ENCODE peak calls at places on chromosomes 5 and 9, in nine cellular contexts. One of them, this sample, is unnamed.

GRCh38 chr9:72199253-72199652 is 50.0 kb downstream of the GDA start:
- DNase-seq in sigmoid colon: no peak
- DNase-seq in B cell: no peak
- DNase-seq in WERI-Rb-1: no peak
- DNase-seq in AG10803: no peak
- DNase-seq in HFF-Myc: no peak
- DNase-seq in hepatocyte: no peak
- DNase-seq in lower leg skin: no peak
- DNase-seq in HepG2: no peak
- DNase-seq in this sample: no peak

GRCh38 chr5:1524799-1525623 is 1.3 kb upstream of the LPCAT1 start:
- DNase-seq in lower leg skin: no peak
- DNase-seq in WERI-Rb-1: peak
- DNase-seq in B cell: peak
- DNase-seq in hepatocyte: no peak
- DNase-seq in HFF-Myc: no peak
- DNase-seq in AG10803: no peak
- DNase-seq in HepG2: no peak
- DNase-seq in sigmoid colon: peak
- DNase-seq in this sample: peak

GRCh38 chr5:56564451-56565223 is 250.7 kb upstream of the MAP3K1 start:
- DNase-seq in B cell: no peak
- DNase-seq in sigmoid colon: no peak
- DNase-seq in AG10803: peak
- DNase-seq in hepatocyte: no peak
- DNase-seq in WERI-Rb-1: no peak
- DNase-seq in lower leg skin: no peak
- DNase-seq in HFF-Myc: no peak
- DNase-seq in HepG2: peak
- DNase-seq in this sample: no peak

GRCh38 chr5:14685757-14686156 is 21.2 kb downstream of the OTULIN start:
- DNase-seq in WERI-Rb-1: peak
- DNase-seq in lower leg skin: no peak
- DNase-seq in HepG2: peak
- DNase-seq in hepatocyte: peak
- DNase-seq in HFF-Myc: peak
- DNase-seq in AG10803: peak
- DNase-seq in B cell: peak
- DNase-seq in sigmoid colon: no peak
- DNase-seq in this sample: no peak

GRCh38 chr5:125776656-125777055 is 646.6 kb upstream of the GRAMD2B start:
- DNase-seq in hepatocyte: no peak
- DNase-seq in AG10803: no peak
- DNase-seq in HepG2: no peak
- DNase-seq in HFF-Myc: no peak
- DNase-seq in sigmoid colon: no peak
- DNase-seq in WERI-Rb-1: no peak
- DNase-seq in B cell: no peak
- DNase-seq in lower leg skin: no peak
- DNase-seq in this sample: no peak

GRCh38 chr9:128863647-128864046 is 18.1 kb downstream of the KYAT1 start:
- DNase-seq in WERI-Rb-1: peak
- DNase-seq in B cell: peak
- DNase-seq in AG10803: peak
- DNase-seq in HepG2: peak
- DNase-seq in hepatocyte: peak
- DNase-seq in sigmoid colon: peak
- DNase-seq in HFF-Myc: no peak
- DNase-seq in lower leg skin: peak
- DNase-seq in this sample: no peak

GRCh38 chr9:83258521-83258920 is 195.6 kb upstream of the RASEF start:
- DNase-seq in HepG2: no peak
- DNase-seq in lower leg skin: no peak
- DNase-seq in WERI-Rb-1: no peak
- DNase-seq in hepatocyte: no peak
- DNase-seq in AG10803: no peak
- DNase-seq in sigmoid colon: no peak
- DNase-seq in HFF-Myc: no peak
- DNase-seq in B cell: no peak
- DNase-seq in this sample: no peak

GRCh38 chr9:6008169-6008979 is 7.0 kb downstream of the RANBP6 start:
- DNase-seq in hepatocyte: peak
- DNase-seq in B cell: peak
- DNase-seq in sigmoid colon: peak
- DNase-seq in WERI-Rb-1: peak
- DNase-seq in lower leg skin: peak
- DNase-seq in HFF-Myc: peak
- DNase-seq in AG10803: peak
- DNase-seq in HepG2: peak
- DNase-seq in this sample: peak

GRCh38 chr5:57349214-57349613 is 133.4 kb downstream of the ACTBL2 start:
- DNase-seq in AG10803: no peak
- DNase-seq in HepG2: no peak
- DNase-seq in B cell: no peak
- DNase-seq in hepatocyte: no peak
- DNase-seq in HFF-Myc: no peak
- DNase-seq in sigmoid colon: no peak
- DNase-seq in lower leg skin: no peak
- DNase-seq in WERI-Rb-1: no peak
- DNase-seq in this sample: no peak

GRCh38 chr5:108003178-108003577 is 332.4 kb upstream of the EFNA5 start:
- DNase-seq in hepatocyte: peak
- DNase-seq in HFF-Myc: no peak
- DNase-seq in B cell: peak
- DNase-seq in HepG2: no peak
- DNase-seq in AG10803: peak
- DNase-seq in sigmoid colon: no peak
- DNase-seq in WERI-Rb-1: no peak
- DNase-seq in lower leg skin: no peak
- DNase-seq in this sample: no peak

DNA sequence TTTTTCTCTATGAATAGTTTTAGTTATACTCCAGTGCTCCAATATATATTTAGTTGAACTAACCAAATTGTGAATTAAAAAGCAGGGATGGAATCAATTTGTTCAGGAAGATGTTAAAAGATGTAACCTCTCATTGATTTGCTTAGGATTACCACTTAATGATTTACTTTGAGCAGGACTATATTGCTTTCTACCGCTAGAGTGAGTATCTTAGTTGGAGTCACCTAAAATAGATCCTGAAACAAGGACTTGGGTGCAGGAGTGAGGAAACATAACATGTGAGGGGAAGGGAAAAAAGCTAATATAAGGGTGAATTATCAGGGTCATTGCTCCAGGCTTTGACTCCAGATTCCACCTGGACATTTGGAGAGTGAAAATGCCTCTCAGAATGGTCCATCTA is 2277.4 kb upstream of the C9orf72 start:
- DNase-seq in lower leg skin: no peak
- DNase-seq in sigmoid colon: no peak
- DNase-seq in AG10803: no peak
- DNase-seq in hepatocyte: no peak
- DNase-seq in HepG2: peak
- DNase-seq in WERI-Rb-1: no peak
- DNase-seq in B cell: no peak
- DNase-seq in HFF-Myc: no peak
- DNase-seq in this sample: no peak
- TF ChIP-seq CTCF in lower leg skin: no peak
- TF ChIP-seq CTCF in sigmoid colon: no peak
- TF ChIP-seq CTCF in AG10803: no peak
- TF ChIP-seq CTCF in hepatocyte: no peak
- TF ChIP-seq CTCF in HepG2: peak
- TF ChIP-seq CTCF in WERI-Rb-1: no peak
- TF ChIP-seq CTCF in B cell: no peak
- TF ChIP-seq CTCF in HFF-Myc: no peak
- TF ChIP-seq CTCF in this sample: no peak

DNA sequence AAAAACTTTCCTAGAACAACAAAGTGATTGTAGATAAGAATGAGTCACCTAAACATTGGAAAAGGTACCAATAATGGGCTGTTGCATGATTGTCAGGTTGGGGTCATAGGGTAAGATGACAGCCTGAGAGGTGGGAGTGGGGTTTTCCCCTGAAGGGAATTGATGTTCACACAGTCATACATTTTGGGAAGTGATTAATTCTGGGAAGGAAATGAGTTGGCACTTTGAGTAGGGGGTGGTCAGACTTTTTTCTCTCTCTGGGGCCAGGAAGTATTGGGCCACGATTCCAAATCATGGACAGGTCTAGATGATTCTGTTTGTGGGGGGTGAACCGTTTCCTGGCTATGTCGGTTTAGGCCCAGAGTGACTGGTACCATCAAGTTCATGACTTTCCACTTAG is 36.8 kb downstream of the TNFSF8 start:
- DNase-seq in hepatocyte: no peak
- DNase-seq in HFF-Myc: no peak
- DNase-seq in WERI-Rb-1: no peak
- DNase-seq in AG10803: no peak
- DNase-seq in HepG2: no peak
- DNase-seq in lower leg skin: no peak
- DNase-seq in sigmoid colon: no peak
- DNase-seq in B cell: no peak
- DNase-seq in this sample: no peak
- TF ChIP-seq CTCF in hepatocyte: no peak
- TF ChIP-seq CTCF in HFF-Myc: no peak
- TF ChIP-seq CTCF in WERI-Rb-1: no peak
- TF ChIP-seq CTCF in AG10803: no peak
- TF ChIP-seq CTCF in HepG2: no peak
- TF ChIP-seq CTCF in lower leg skin: no peak
- TF ChIP-seq CTCF in sigmoid colon: no peak
- TF ChIP-seq CTCF in B cell: no peak
- TF ChIP-seq CTCF in this sample: no peak

GRCh38 chr5:45521067-45521466 is 175.1 kb downstream of the HCN1 start:
- DNase-seq in hepatocyte: peak
- DNase-seq in AG10803: peak
- DNase-seq in sigmoid colon: no peak
- DNase-seq in WERI-Rb-1: peak
- DNase-seq in B cell: no peak
- DNase-seq in lower leg skin: no peak
- DNase-seq in HepG2: peak
- DNase-seq in HFF-Myc: no peak
- DNase-seq in this sample: no peak
- TF ChIP-seq CTCF in hepatocyte: peak
- TF ChIP-seq CTCF in AG10803: peak
- TF ChIP-seq CTCF in sigmoid colon: no peak
- TF ChIP-seq CTCF in WERI-Rb-1: peak
- TF ChIP-seq CTCF in B cell: no peak
- TF ChIP-seq CTCF in lower leg skin: no peak
- TF ChIP-seq CTCF in HepG2: no peak
- TF ChIP-seq CTCF in HFF-Myc: peak
- TF ChIP-seq CTCF in this sample: peak

GRCh38 chr5:168472329-168472728 is 13.9 kb upstream of the RARS1 start:
- DNase-seq in WERI-Rb-1: no peak
- DNase-seq in sigmoid colon: no peak
- DNase-seq in lower leg skin: no peak
- DNase-seq in AG10803: peak
- DNase-seq in B cell: no peak
- DNase-seq in hepatocyte: peak
- DNase-seq in HepG2: no peak
- DNase-seq in HFF-Myc: peak
- DNase-seq in this sample: no peak
- TF ChIP-seq CTCF in WERI-Rb-1: no peak
- TF ChIP-seq CTCF in sigmoid colon: no peak
- TF ChIP-seq CTCF in lower leg skin: no peak
- TF ChIP-seq CTCF in AG10803: peak
- TF ChIP-seq CTCF in B cell: no peak
- TF ChIP-seq CTCF in hepatocyte: peak
- TF ChIP-seq CTCF in HepG2: no peak
- TF ChIP-seq CTCF in HFF-Myc: peak
- TF ChIP-seq CTCF in this sample: peak

GRCh38 chr5:61363715-61364114 is 31.7 kb downstream of the ZSWIM6 start:
- DNase-seq in HepG2: no peak
- DNase-seq in hepatocyte: no peak
- DNase-seq in AG10803: no peak
- DNase-seq in lower leg skin: no peak
- DNase-seq in WERI-Rb-1: no peak
- DNase-seq in HFF-Myc: no peak
- DNase-seq in sigmoid colon: no peak
- DNase-seq in B cell: no peak
- DNase-seq in this sample: no peak

GRCh38 chr5:61366841-61367240 is 34.8 kb downstream of the ZSWIM6 start:
- DNase-seq in HepG2: no peak
- DNase-seq in lower leg skin: no peak
- DNase-seq in WERI-Rb-1: no peak
- DNase-seq in HFF-Myc: no peak
- DNase-seq in B cell: no peak
- DNase-seq in AG10803: no peak
- DNase-seq in hepatocyte: no peak
- DNase-seq in sigmoid colon: no peak
- DNase-seq in this sample: no peak

GRCh38 chr5:61357745-61358144 is 25.7 kb downstream of the ZSWIM6 start:
- DNase-seq in sigmoid colon: no peak
- DNase-seq in B cell: no peak
- DNase-seq in HFF-Myc: no peak
- DNase-seq in WERI-Rb-1: peak
- DNase-seq in HepG2: peak
- DNase-seq in AG10803: no peak
- DNase-seq in hepatocyte: no peak
- DNase-seq in lower leg skin: no peak
- DNase-seq in this sample: no peak

GRCh38 chr5:61362796-61363364 is 30.8 kb downstream of the ZSWIM6 start:
- DNase-seq in hepatocyte: no peak
- DNase-seq in sigmoid colon: no peak
- DNase-seq in HepG2: no peak
- DNase-seq in B cell: no peak
- DNase-seq in HFF-Myc: no peak
- DNase-seq in lower leg skin: no peak
- DNase-seq in AG10803: peak
- DNase-seq in WERI-Rb-1: peak
- DNase-seq in this sample: no peak
- TF ChIP-seq CTCF in hepatocyte: no peak
- TF ChIP-seq CTCF in sigmoid colon: no peak
- TF ChIP-seq CTCF in HepG2: peak
- TF ChIP-seq CTCF in B cell: no peak
- TF ChIP-seq CTCF in HFF-Myc: peak
- TF ChIP-seq CTCF in lower leg skin: no peak
- TF ChIP-seq CTCF in AG10803: peak
- TF ChIP-seq CTCF in WERI-Rb-1: peak
- TF ChIP-seq CTCF in this sample: peak

GRCh38 chr9:93592389-93593021 is 16.1 kb downstream of the PHF2 start:
- DNase-seq in HFF-Myc: no peak
- DNase-seq in AG10803: peak
- DNase-seq in WERI-Rb-1: peak
- DNase-seq in HepG2: peak
- DNase-seq in lower leg skin: no peak
- DNase-seq in B cell: no peak
- DNase-seq in hepatocyte: no peak
- DNase-seq in sigmoid colon: no peak
- DNase-seq in this sample: no peak
- TF ChIP-seq CTCF in HFF-Myc: peak
- TF ChIP-seq CTCF in AG10803: peak
- TF ChIP-seq CTCF in WERI-Rb-1: peak
- TF ChIP-seq CTCF in HepG2: peak
- TF ChIP-seq CTCF in lower leg skin: no peak
- TF ChIP-seq CTCF in B cell: no peak
- TF ChIP-seq CTCF in hepatocyte: peak
- TF ChIP-seq CTCF in sigmoid colon: no peak
- TF ChIP-seq CTCF in this sample: peak

DNA sequence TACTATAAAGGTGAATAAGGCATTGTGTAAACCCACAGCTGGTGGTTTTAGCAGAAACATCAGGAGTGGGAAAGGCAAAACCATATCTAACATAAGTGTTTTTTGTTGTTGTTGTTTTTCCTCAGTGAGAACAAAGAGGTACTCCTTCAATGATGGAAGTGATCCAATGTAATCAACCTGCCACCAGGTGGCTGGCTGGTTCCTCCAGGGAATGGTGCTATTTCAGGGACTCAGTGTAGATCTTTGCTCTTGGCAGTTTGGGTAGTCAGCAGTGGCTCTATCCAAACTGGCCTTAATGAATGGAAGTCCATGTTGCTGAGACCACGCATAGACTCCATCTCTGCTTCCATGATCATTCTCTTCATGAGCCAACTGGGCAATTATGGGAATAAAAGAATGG is 10.8 kb downstream of the DMRTA1 start:
- DNase-seq in AG10803: no peak
- DNase-seq in lower leg skin: no peak
- DNase-seq in HFF-Myc: no peak
- DNase-seq in hepatocyte: no peak
- DNase-seq in sigmoid colon: no peak
- DNase-seq in HepG2: no peak
- DNase-seq in B cell: no peak
- DNase-seq in WERI-Rb-1: no peak
- DNase-seq in this sample: no peak
- TF ChIP-seq CTCF in AG10803: no peak
- TF ChIP-seq CTCF in lower leg skin: no peak
- TF ChIP-seq CTCF in HFF-Myc: no peak
- TF ChIP-seq CTCF in hepatocyte: no peak
- TF ChIP-seq CTCF in sigmoid colon: no peak
- TF ChIP-seq CTCF in HepG2: no peak
- TF ChIP-seq CTCF in B cell: no peak
- TF ChIP-seq CTCF in WERI-Rb-1: peak
- TF ChIP-seq CTCF in this sample: no peak